ENCODE peak calls at places on chromosomes 2 and 18, in seven cellular contexts. F, V, Q, C, B, W and H are unnamed samples. For H3F3A, the result is how much of the 10 kb centered on the place peaks cover.

GRCh38 chr2:98897746-98898145 is 38.3 kb downstream of the CRACDL start:
- DNase-seq in Q (no peak), W (no peak), V (no peak), C (no peak), F (no peak), B (no peak), H (no peak)

GRCh38 chr2:156459720-156460119 is 23.5 kb downstream of the GPD2 start:
- DNase-seq in F (no peak), V (no peak), W (no peak), Q (no peak), B (no peak), C (no peak), H (no peak)

GRCh38 chr2:154591294-154591693 is 107.2 kb upstream of the KCNJ3 start:
- DNase-seq in W (no peak), B (no peak), V (no peak), C (no peak), F (no peak), Q (no peak), H (no peak)

GRCh38 chr18:73947180-73947989 is 200.2 kb downstream of the FBXO15 start:
- DNase-seq in W (no peak), C (no peak), B (no peak), Q (no peak), V (no peak), F (no peak), H (no peak)

GRCh38 chr2:10278029-10278762 is 24.5 kb upstream of the HPCAL1 start:
- DNase-seq in W (peak), C (no peak), B (peak), Q (no peak), F (no peak), V (no peak), H (no peak)

GRCh38 chr18:25467226-25468065 is 115.5 kb upstream of the ZNF521 start:
- DNase-seq in W (no peak), Q (no peak), V (no peak), B (peak), F (peak), C (no peak), H (no peak)

GRCh38 chr2:67876176-67876575 is 186.6 kb downstream of the C1D start:
- DNase-seq in W (no peak), C (peak), B (peak), Q (no peak), F (no peak), V (no peak), H (no peak)

GRCh38 chr2:37459095-37459981 is 114.9 kb downstream of the QPCT start:
- DNase-seq in F (no peak), W (no peak), C (peak), Q (no peak), B (peak), V (no peak), H (peak)

GRCh38 chr18:70468861-70469570 is 180.2 kb downstream of the SOCS6 start:
- DNase-seq in W (no peak), C (no peak), Q (no peak), V (no peak), F (no peak), B (no peak), H (no peak)

GRCh38 chr18:35732652-35733051 is 151.1 kb downstream of the GALNT1 start:
- DNase-seq in Q (no peak), W (no peak), F (no peak), B (peak), V (no peak), C (no peak), H (no peak)

GRCh38 chr2:13584020-13584419 is 867.3 kb downstream of the TRIB2 start:
- DNase-seq in V (no peak), B (peak), C (no peak), W (no peak), Q (no peak), F (no peak), H (no peak)

GRCh38 chr18:12254820-12255511 is 805 bp downstream of the CIDEA start:
- DNase-seq in F (no peak), B (no peak), W (no peak), Q (peak), V (no peak), C (no peak), H (no peak)

DNA sequence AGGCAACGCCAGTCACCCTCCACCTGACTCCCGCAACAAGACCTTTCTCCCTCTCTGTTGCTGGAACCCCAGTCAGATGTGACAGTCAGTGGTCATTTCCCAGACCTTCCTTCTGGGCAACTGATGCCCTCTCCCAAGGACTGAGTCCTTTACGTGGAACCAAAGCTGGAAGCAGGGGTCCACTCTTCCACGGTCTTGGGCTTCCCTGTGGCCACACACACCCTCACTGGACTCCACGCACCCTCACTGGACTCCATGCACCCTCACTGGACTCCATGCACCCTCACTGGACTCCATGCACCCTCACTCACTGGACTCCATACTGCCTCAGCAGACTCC is 7.1 kb downstream of the PTMA start:
- DNase-seq in C (no peak), Q (no peak), V (no peak), F (no peak), B (no peak), W (no peak), H (no peak)
- H3F3A ChIP-seq in C (under half), Q (under half), V (under half), F (under half), B (under half), W (half or more), H (under half)

DNA sequence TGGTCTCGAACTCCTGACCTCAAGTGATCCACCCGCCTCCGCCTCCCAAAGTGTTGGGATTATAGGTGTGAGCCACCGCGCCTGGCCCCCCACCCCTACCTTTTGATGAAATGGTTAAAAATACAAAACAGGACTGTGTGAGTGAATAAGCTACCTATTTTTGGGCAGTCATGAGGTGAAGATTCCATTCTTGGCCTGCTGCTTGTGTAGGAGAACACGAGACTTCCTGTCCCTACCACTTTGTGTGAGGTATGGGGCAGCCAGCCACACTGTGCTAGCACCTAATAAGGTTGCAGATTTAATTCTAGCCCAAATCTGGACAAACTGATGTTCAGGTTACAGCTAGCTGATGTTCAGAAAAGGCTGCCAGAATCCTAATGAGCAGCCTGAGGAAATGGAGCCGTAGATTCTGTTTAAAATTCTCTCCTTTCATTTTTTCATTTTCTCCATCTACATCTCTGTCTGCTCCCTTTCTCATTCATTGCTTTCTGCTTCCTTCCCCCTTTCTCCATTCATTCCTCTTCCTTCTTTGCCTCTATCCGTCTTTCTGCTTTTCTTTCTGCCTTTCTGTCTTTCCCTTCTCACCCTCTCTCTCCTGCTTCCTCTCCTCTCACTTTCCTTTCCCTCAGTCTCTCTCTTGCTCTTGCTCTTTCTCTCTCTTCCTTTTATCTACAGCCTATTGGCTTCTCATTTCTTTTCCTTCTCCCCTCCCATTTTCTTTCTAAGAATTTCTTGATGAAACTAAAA is 4.6 kb upstream of the LTBP1 start:
- DNase-seq in Q (no peak), F (no peak), W (no peak), C (no peak), V (no peak), B (no peak), H (no peak)
- H3F3A ChIP-seq in Q (under half), F (under half), W (under half), C (under half), V (under half), B (under half), H (under half)

GRCh38 chr2:3611611-3612010 is 16.7 kb downstream of the COLEC11 start:
- DNase-seq in B (no peak), Q (no peak), C (no peak), W (no peak), V (no peak), F (peak), H (no peak)

GRCh38 chr2:3613524-3613905 is 18.6 kb downstream of the COLEC11 start:
- DNase-seq in V (no peak), C (no peak), B (no peak), W (no peak), Q (no peak), F (no peak), H (no peak)

GRCh38 chr2:3611136-3611535 is 16.2 kb downstream of the COLEC11 start:
- DNase-seq in W (no peak), B (no peak), V (no peak), F (peak), Q (no peak), C (no peak), H (no peak)

GRCh38 chr2:3610415-3610814 is 15.5 kb downstream of the COLEC11 start:
- DNase-seq in V (no peak), Q (no peak), B (no peak), F (no peak), C (no peak), W (no peak), H (no peak)

DNA sequence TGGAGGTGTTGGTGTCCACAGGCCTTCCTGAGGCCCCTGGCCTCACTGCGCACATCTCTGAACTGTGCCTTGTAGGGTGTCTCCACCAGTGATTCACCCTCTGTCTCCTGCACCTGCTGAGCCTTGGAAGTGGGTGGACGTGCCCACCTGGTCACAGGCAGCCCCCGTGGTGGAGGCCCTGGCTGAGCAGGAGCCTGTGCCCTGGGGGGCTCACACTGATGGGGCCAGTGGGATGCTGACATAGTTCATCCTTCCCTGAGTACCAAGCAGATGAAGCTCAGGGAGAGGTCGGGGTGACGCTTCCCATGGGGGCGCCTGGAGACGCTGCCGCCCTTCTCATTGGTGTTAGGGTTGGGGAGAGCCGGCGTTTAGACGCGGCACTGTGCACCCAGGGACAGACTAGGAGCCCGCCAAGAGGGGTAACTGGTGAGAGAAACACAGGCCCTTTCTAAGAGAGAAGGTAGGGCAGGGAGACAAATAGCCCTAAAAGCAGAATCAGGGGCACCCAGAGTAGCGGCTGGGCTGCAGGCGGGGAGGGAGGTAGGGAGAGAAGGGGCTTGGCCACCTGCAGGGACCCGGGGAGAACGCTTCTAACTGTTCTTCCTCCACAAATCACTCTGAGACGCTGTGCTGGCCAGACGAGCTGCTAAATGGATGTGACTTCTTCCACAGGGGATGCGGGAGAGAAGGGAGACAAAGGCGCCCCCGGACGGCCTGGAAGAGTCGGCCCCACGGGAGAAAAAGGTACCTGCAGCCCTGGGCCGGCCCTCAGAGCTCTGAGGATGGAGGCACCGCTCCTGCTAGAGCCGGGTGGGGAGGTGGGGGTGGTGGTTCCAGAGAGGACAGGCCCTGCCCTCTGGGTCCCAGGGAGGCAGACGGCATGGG is 18.0 kb downstream of the COLEC11 start:
- DNase-seq in Q (no peak), B (no peak), V (no peak), C (no peak), F (no peak), W (no peak), H (no peak)
- H3F3A ChIP-seq in Q (under half), B (under half), V (under half), C (under half), F (under half), W (under half), H (under half)

DNA sequence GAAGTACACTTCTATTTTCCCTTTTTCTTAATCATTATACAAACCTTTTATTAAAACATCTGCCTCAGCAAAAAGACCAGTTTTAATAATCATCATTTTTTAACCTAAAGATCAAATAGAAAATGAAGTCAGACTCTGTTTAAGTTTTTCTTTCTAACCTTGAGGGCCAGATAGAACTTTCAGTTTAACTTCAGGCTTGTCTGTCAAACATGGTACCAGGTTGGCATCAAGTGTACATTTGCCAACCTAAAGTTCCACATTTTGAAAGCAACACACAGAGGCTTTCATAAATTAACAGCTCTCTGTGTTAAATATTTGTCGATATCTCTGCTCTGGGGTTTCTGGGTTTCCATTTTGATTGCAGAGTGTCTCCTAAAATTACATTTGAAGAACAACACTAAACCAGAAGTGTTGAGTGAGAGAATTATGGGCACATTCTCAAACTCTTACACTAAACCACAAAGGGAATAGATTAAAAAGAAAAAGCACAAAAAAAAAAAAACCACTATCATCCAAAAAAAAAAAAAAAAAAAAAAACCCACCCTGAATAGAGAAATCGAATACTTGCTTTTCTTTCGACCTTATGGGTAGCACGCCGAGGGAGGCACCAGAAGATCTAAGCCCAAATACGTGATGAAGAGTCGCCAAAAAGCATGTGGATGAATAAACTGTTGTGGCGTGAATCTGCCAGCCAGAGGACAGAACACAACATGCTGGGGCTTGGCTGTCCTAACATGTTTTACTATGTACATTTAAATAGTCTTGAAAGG is 166.2 kb downstream of the TCF4 start:
- DNase-seq in V (no peak), C (no peak), B (peak), Q (no peak), W (no peak), F (no peak), H (no peak)
- H3F3A ChIP-seq in V (under half), C (under half), B (under half), Q (under half), W (under half), F (under half), H (under half)

GRCh38 chr2:49836017-49836416 is 681.7 kb upstream of the FSHR start:
- DNase-seq in Q (no peak), F (no peak), V (no peak), C (no peak), B (no peak), W (no peak), H (no peak)

GRCh38 chr2:49837894-49838293 is 683.6 kb upstream of the FSHR start:
- DNase-seq in B (no peak), W (no peak), C (no peak), V (no peak), F (no peak), Q (no peak), H (no peak)

GRCh38 chr2:49832555-49832954 is 678.2 kb upstream of the FSHR start:
- DNase-seq in W (no peak), F (no peak), B (no peak), V (no peak), C (no peak), Q (no peak), H (no peak)

GRCh38 chr2:49831698-49832367 is 677.5 kb upstream of the FSHR start:
- DNase-seq in W (no peak), C (no peak), V (peak), Q (no peak), B (no peak), F (no peak), H (no peak)

DNA sequence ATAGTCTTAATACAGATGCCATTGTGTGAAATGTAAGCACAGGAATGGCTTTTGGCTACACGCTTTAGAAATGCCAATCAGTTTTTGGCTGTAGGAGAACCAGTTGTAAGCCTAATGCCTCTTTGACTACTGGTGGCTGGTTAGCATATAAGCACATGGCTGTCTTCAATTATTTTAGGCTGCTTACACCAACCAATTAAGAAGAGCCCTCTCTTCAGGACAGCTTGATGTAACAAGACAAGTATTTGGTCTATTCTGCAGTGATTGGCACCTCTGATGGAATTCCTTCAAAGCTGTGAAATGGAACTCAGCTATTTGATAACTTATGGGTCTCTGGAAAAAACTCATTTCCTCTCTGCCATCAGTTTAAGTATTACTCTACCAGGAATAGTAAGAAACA is 680.1 kb upstream of the FSHR start:
- DNase-seq in V (no peak), Q (no peak), W (no peak), C (no peak), F (peak), B (no peak), H (no peak)
- H3F3A ChIP-seq in V (under half), Q (under half), W (under half), C (under half), F (under half), B (under half), H (under half)

GRCh38 chr2:197308635-197309368 is 1.8 kb downstream of the ANKRD44 start:
- DNase-seq in W (no peak), Q (no peak), V (no peak), C (no peak), F (no peak), B (no peak), H (no peak)
- H3F3A ChIP-seq in W (under half), Q (under half), V (under half), C (under half), F (under half), B (under half), H (under half)

GRCh38 chr18:63143246-63143847 is 176.2 kb downstream of the BCL2 start:
- DNase-seq in Q (no peak), C (no peak), B (no peak), F (no peak), W (no peak), V (no peak), H (peak)
- H3F3A ChIP-seq in Q (under half), C (under half), B (under half), F (under half), W (under half), V (under half), H (under half)